ENCODE peak calls at places on chromosomes 2 and 18, in eight cellular contexts. T, I, K, R, Q, X, Y and O are unnamed samples.

GRCh38 chr2:1504311-1504750 is 91.1 kb downstream of the TPO start:
- DNase-seq in T (no peak), Y (no peak), X (no peak), K (no peak), I (peak; percentile 30), Q (no peak), R (no peak), O (no peak)

GRCh38 chr2:237298323-237299118 is 115.4 kb downstream of the COL6A3 start:
- DNase-seq in R (no peak), X (no peak), Q (no peak), I (no peak), K (no peak), Y (no peak), T (no peak), O (no peak)

GRCh38 chr2:215271466-215271865 is 40.4 kb upstream of the ATIC start:
- DNase-seq in K (no peak), X (no peak), Y (no peak), Q (no peak), T (no peak), I (no peak), R (no peak), O (no peak)

GRCh38 chr2:25700221-25700660 is 26.9 kb upstream of the DTNB start:
- DNase-seq in X (peak; percentile 31), Y (no peak), Q (peak; percentile 40), T (no peak), K (peak; percentile 51), I (no peak), R (no peak), O (peak; percentile 12)

GRCh38 chr2:237956402-237956736 is 10.4 kb upstream of the UBE2F start:
- DNase-seq in Y (no peak), R (no peak), X (no peak), T (no peak), Q (no peak), I (no peak), K (no peak), O (no peak)

GRCh38 chr2:190996338-190996946 is 17.5 kb downstream of the STAT1 start:
- DNase-seq in T (no peak), Q (peak; percentile 54), R (no peak), X (peak; percentile 30), Y (peak; percentile 27), K (no peak), I (no peak), O (peak; percentile 35)

GRCh38 chr2:6644261-6644660 is 221.4 kb downstream of the CMPK2 start:
- DNase-seq in X (no peak), Y (no peak), K (no peak), T (no peak), I (no peak), Q (no peak), R (no peak), O (no peak)

GRCh38 chr2:222811828-222812227 is 49.0 kb upstream of the ACSL3 start:
- DNase-seq in Y (no peak), T (no peak), I (no peak), K (no peak), R (no peak), X (no peak), Q (no peak), O (no peak)

GRCh38 chr2:231181848-231182247 is 16.6 kb upstream of the ARMC9 start:
- DNase-seq in X (no peak), I (no peak), R (no peak), Y (peak; percentile 87), Q (peak; percentile 89), T (no peak), K (peak; percentile 64), O (no peak)

GRCh38 chr18:74485860-74486849 is 10.0 kb upstream of the CNDP2 start:
- DNase-seq in Y (no peak), X (no peak), T (no peak), I (no peak), K (no peak), Q (no peak), R (no peak), O (no peak)

GRCh38 chr2:212135739-212136138 is 402.9 kb downstream of the ERBB4 start:
- DNase-seq in I (no peak), T (no peak), Q (peak; percentile 35), Y (no peak), K (no peak), X (no peak), R (no peak), O (no peak)

GRCh38 chr2:128451636-128452411 is 133.2 kb upstream of the HS6ST1 start:
- DNase-seq in R (no peak), K (peak; percentile 3), X (no peak), T (no peak), Y (no peak), I (no peak), Q (no peak), O (no peak)

GRCh38 chr2:193270816-193271215 is 1076.1 kb upstream of the TMEFF2 start:
- DNase-seq in Y (no peak), T (no peak), R (no peak), Q (no peak), X (no peak), K (no peak), I (no peak), O (no peak)

GRCh38 chr18:59459352-59460059 is 100.4 kb upstream of the LMAN1 start:
- DNase-seq in Q (no peak), T (no peak), Y (no peak), X (no peak), I (no peak), K (peak; percentile 52), R (no peak), O (no peak)

GRCh38 chr18:44107187-44107586 is 573.5 kb upstream of the SETBP1 start:
- DNase-seq in X (no peak), T (no peak), K (no peak), R (no peak), I (no peak), Q (no peak), Y (no peak), O (no peak)

GRCh38 chr2:240687741-240688562 is 3.7 kb upstream of the AQP12A start:
- DNase-seq in T (no peak), Q (no peak), X (no peak), I (peak; percentile 26), K (peak; percentile 41), R (no peak), Y (no peak), O (no peak)